ENCODE peak calls at places on chromosomes 6 and 20, in ten cellular contexts. One of them, this sample, is unnamed.
A peak's percentile ranks its signal among the peaks of the same experiment; 100 is the strongest.

GRCh38 chr6:19599813-19600464 is 237.2 kb upstream of the ID4 start:
- DNase-seq in AG09309: no peak
- DNase-seq in keratinocyte: no peak
- DNase-seq in colonic mucosa: no peak
- DNase-seq in stomach: no peak
- DNase-seq in breast epithelium: no peak
- DNase-seq in left lung: no peak
- DNase-seq in psoas muscle: no peak
- DNase-seq in tibial artery: no peak
- DNase-seq in hepatocyte: no peak
- DNase-seq in this sample: no peak

GRCh38 chr20:41632896-41633295 is 14.7 kb upstream of the CHD6 start:
- DNase-seq in psoas muscle: no peak
- DNase-seq in left lung: no peak
- DNase-seq in stomach: no peak
- DNase-seq in AG09309: no peak
- DNase-seq in breast epithelium: no peak
- DNase-seq in hepatocyte: no peak
- DNase-seq in colonic mucosa: no peak
- DNase-seq in tibial artery: no peak
- DNase-seq in keratinocyte: peak; percentile 62
- DNase-seq in this sample: no peak

GRCh38 chr20:41865938-41866337 is 247.8 kb upstream of the CHD6 start:
- DNase-seq in hepatocyte: no peak
- DNase-seq in keratinocyte: no peak
- DNase-seq in breast epithelium: no peak
- DNase-seq in stomach: no peak
- DNase-seq in tibial artery: no peak
- DNase-seq in colonic mucosa: no peak
- DNase-seq in AG09309: no peak
- DNase-seq in psoas muscle: no peak
- DNase-seq in left lung: no peak
- DNase-seq in this sample: no peak

GRCh38 chr6:116764961-116765841 is at the start of gene FAM162B:
- DNase-seq in breast epithelium: no peak
- DNase-seq in left lung: peak; percentile 34
- DNase-seq in keratinocyte: no peak
- DNase-seq in psoas muscle: peak; percentile 48
- DNase-seq in hepatocyte: peak; percentile 46
- DNase-seq in AG09309: no peak
- DNase-seq in tibial artery: no peak
- DNase-seq in stomach: no peak
- DNase-seq in colonic mucosa: peak; percentile 28
- DNase-seq in this sample: no peak

GRCh38 chr20:48673485-48673884 is 154.3 kb downstream of the PREX1 start:
- DNase-seq in colonic mucosa: no peak
- DNase-seq in psoas muscle: no peak
- DNase-seq in AG09309: no peak
- DNase-seq in hepatocyte: no peak
- DNase-seq in keratinocyte: no peak
- DNase-seq in tibial artery: no peak
- DNase-seq in left lung: no peak
- DNase-seq in breast epithelium: no peak
- DNase-seq in stomach: no peak
- DNase-seq in this sample: no peak

GRCh38 chr6:49923826-49924225 is 40.1 kb downstream of the DEFB114 start:
- DNase-seq in tibial artery: no peak
- DNase-seq in stomach: no peak
- DNase-seq in psoas muscle: no peak
- DNase-seq in breast epithelium: no peak
- DNase-seq in hepatocyte: no peak
- DNase-seq in colonic mucosa: no peak
- DNase-seq in keratinocyte: no peak
- DNase-seq in left lung: no peak
- DNase-seq in AG09309: no peak
- DNase-seq in this sample: no peak

GRCh38 chr6:164150221-164150620 is 735.7 kb downstream of the QKI start:
- DNase-seq in breast epithelium: no peak
- DNase-seq in colonic mucosa: no peak
- DNase-seq in tibial artery: no peak
- DNase-seq in hepatocyte: no peak
- DNase-seq in keratinocyte: no peak
- DNase-seq in left lung: no peak
- DNase-seq in AG09309: no peak
- DNase-seq in stomach: no peak
- DNase-seq in psoas muscle: no peak
- DNase-seq in this sample: no peak

GRCh38 chr20:57090590-57091560 is 175.6 kb downstream of the BMP7 start:
- DNase-seq in tibial artery: no peak
- DNase-seq in colonic mucosa: no peak
- DNase-seq in breast epithelium: no peak
- DNase-seq in left lung: no peak
- DNase-seq in AG09309: no peak
- DNase-seq in keratinocyte: no peak
- DNase-seq in stomach: no peak
- DNase-seq in hepatocyte: no peak
- DNase-seq in psoas muscle: no peak
- DNase-seq in this sample: no peak

GRCh38 chr6:146337376-146337775 is 206.3 kb upstream of the RAB32 start:
- DNase-seq in breast epithelium: no peak
- DNase-seq in psoas muscle: no peak
- DNase-seq in keratinocyte: no peak
- DNase-seq in colonic mucosa: no peak
- DNase-seq in left lung: no peak
- DNase-seq in stomach: no peak
- DNase-seq in tibial artery: no peak
- DNase-seq in AG09309: no peak
- DNase-seq in hepatocyte: no peak
- DNase-seq in this sample: no peak

GRCh38 chr6:25017932-25018581 is 82.3 kb upstream of the RIPOR2 start:
- DNase-seq in breast epithelium: peak; percentile 46
- DNase-seq in stomach: peak; percentile 86
- DNase-seq in left lung: peak; percentile 79
- DNase-seq in AG09309: no peak
- DNase-seq in hepatocyte: peak; percentile 75
- DNase-seq in colonic mucosa: peak; percentile 48
- DNase-seq in keratinocyte: peak; percentile 71
- DNase-seq in tibial artery: no peak
- DNase-seq in psoas muscle: peak; percentile 51
- DNase-seq in this sample: peak; percentile 76

GRCh38 chr20:44235702-44236101 is 11.4 kb upstream of the GDAP1L1 start:
- DNase-seq in AG09309: no peak
- DNase-seq in breast epithelium: no peak
- DNase-seq in keratinocyte: no peak
- DNase-seq in colonic mucosa: no peak
- DNase-seq in stomach: no peak
- DNase-seq in tibial artery: no peak
- DNase-seq in left lung: no peak
- DNase-seq in hepatocyte: no peak
- DNase-seq in psoas muscle: no peak
- DNase-seq in this sample: no peak

DNA sequence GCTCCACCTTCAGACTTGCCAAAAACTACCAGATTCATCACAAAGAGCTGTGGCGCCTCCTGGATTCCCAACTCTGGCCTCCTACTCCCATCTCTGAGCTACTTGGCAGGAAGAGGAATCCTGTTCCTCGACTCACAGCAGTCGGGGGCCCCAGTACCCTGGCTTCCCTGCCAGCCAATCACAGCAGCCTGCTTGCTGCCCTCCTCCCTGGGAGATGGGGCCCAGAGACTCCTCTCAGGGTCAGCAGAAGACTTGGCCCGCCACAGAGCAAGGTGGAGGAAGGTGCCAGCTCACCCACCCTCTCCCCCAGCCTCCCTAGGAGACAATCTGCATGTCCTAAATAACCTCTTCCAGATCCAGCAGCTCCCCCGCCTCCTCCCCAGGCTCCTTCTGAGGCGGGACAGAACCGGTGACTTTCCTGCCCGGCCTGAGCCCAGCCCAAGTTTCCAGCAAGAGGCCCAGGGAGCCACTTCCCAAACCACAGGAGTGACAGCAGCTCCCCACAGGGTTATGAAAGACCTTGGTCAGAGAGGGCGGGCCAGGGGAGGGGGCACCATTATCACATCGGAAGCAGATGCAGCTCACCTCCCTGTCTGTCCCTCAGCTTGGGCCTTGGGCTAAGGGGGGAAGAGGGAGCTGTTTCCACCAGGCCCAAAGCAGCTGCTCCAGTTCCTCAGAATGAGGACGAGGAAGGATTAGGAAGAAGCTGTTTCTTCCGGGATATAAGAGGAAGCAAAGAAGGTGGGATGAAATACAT is 2.3 kb downstream of the CCND3 start:
- DNase-seq in hepatocyte: peak; percentile 63
- DNase-seq in AG09309: no peak
- DNase-seq in left lung: peak; percentile 78
- DNase-seq in psoas muscle: peak; percentile 52
- DNase-seq in keratinocyte: no peak
- DNase-seq in breast epithelium: no peak
- DNase-seq in colonic mucosa: no peak
- DNase-seq in stomach: peak; percentile 30
- DNase-seq in tibial artery: no peak
- DNase-seq in this sample: no peak
- H3K4me3 ChIP-seq in hepatocyte: peak overlapping the region; percentile 57
- H3K4me3 ChIP-seq in AG09309: peak overlapping the region; percentile 9
- H3K4me3 ChIP-seq in left lung: no peak overlapping the region
- H3K4me3 ChIP-seq in psoas muscle: peak overlapping the region; percentile 97
- H3K4me3 ChIP-seq in keratinocyte: peak overlapping the region; percentile 88
- H3K4me3 ChIP-seq in breast epithelium: no peak overlapping the region
- H3K4me3 ChIP-seq in colonic mucosa: peak overlapping the region; percentile 76
- H3K4me3 ChIP-seq in stomach: peak overlapping the region; percentile 21
- H3K4me3 ChIP-seq in tibial artery: no peak overlapping the region
- H3K4me3 ChIP-seq in this sample: no peak overlapping the region

DNA sequence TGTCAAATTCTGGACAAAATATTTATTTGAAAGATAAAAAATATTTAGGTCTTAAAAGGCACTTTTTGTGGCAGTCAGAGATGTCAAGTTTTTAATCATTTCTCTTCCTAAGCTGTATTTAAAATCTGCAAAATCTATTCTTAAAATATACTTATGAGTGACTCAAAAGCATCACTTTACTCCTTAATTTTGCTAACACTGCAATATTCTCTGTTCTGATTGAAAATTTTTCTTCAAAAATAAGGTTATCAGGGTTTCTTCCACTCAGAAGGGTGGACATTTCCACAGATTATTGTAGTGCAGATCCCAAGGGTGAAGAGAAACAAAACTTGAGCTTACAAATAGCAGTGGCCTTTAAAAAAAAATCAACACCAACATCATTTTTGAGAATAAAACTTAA is 27.5 kb downstream of the PLEKHG1 start:
- DNase-seq in left lung: no peak
- DNase-seq in AG09309: no peak
- DNase-seq in tibial artery: no peak
- DNase-seq in breast epithelium: no peak
- DNase-seq in stomach: no peak
- DNase-seq in colonic mucosa: no peak
- DNase-seq in psoas muscle: no peak
- DNase-seq in hepatocyte: no peak
- DNase-seq in keratinocyte: no peak
- DNase-seq in this sample: no peak
- H3K4me3 ChIP-seq in left lung: no peak overlapping the region
- H3K4me3 ChIP-seq in AG09309: no peak overlapping the region
- H3K4me3 ChIP-seq in tibial artery: no peak overlapping the region
- H3K4me3 ChIP-seq in breast epithelium: no peak overlapping the region
- H3K4me3 ChIP-seq in stomach: no peak overlapping the region
- H3K4me3 ChIP-seq in colonic mucosa: no peak overlapping the region
- H3K4me3 ChIP-seq in psoas muscle: no peak overlapping the region
- H3K4me3 ChIP-seq in hepatocyte: no peak overlapping the region
- H3K4me3 ChIP-seq in keratinocyte: no peak overlapping the region
- H3K4me3 ChIP-seq in this sample: no peak overlapping the region

DNA sequence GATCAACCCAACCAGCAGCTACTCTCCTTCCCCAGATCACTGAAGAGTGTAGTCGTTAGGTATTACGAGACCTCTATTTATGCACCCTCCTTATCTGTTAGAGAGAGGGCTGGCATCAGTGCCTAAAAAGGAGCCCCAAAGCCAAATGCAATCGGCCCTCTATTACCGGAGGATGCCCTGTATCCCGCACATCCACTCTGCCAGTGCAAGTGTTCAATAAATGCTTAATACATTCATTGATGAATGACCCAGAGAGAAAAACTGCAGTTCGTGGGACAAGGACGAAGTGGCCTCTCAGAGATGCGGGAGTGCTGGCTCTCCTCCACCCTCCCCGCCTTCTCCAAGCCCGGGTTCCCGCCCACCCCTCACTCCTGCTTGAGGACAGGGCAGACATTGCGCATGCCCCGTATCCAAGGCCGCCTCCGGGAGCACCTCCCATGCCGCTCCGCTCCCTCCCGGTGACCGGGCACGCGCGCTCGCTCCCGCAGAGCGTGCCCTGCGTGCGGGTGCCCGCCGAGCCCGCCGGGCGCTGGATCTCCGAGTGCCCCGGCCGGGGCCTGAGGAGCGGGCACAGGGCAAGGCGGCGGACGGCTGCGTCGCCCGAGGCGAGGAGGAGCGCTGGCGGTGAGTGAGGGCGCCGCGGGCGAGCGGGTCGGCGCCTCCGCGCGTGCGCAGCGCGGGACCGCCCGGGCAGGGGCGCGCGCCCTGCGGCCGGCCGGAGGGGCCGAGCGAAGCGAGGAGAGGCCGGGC is 27.2 kb upstream of the BTBD3 start:
- DNase-seq in hepatocyte: peak; percentile 96
- DNase-seq in breast epithelium: peak; percentile 74
- DNase-seq in keratinocyte: no peak
- DNase-seq in AG09309: peak; percentile 47
- DNase-seq in tibial artery: peak; percentile 90
- DNase-seq in left lung: peak; percentile 93
- DNase-seq in psoas muscle: peak; percentile 91
- DNase-seq in stomach: peak; percentile 91
- DNase-seq in colonic mucosa: peak; percentile 90
- DNase-seq in this sample: peak; percentile 76
- H3K4me3 ChIP-seq in hepatocyte: peak overlapping the region; percentile 87
- H3K4me3 ChIP-seq in breast epithelium: peak overlapping the region; percentile 72
- H3K4me3 ChIP-seq in keratinocyte: peak overlapping the region; percentile 89
- H3K4me3 ChIP-seq in AG09309: peak overlapping the region; percentile 60
- H3K4me3 ChIP-seq in tibial artery: peak overlapping the region; percentile 90
- H3K4me3 ChIP-seq in left lung: peak overlapping the region; percentile 61
- H3K4me3 ChIP-seq in psoas muscle: peak overlapping the region; percentile 82
- H3K4me3 ChIP-seq in stomach: peak overlapping the region; percentile 82
- H3K4me3 ChIP-seq in colonic mucosa: peak overlapping the region; percentile 65
- H3K4me3 ChIP-seq in this sample: peak overlapping the region; percentile 92

DNA sequence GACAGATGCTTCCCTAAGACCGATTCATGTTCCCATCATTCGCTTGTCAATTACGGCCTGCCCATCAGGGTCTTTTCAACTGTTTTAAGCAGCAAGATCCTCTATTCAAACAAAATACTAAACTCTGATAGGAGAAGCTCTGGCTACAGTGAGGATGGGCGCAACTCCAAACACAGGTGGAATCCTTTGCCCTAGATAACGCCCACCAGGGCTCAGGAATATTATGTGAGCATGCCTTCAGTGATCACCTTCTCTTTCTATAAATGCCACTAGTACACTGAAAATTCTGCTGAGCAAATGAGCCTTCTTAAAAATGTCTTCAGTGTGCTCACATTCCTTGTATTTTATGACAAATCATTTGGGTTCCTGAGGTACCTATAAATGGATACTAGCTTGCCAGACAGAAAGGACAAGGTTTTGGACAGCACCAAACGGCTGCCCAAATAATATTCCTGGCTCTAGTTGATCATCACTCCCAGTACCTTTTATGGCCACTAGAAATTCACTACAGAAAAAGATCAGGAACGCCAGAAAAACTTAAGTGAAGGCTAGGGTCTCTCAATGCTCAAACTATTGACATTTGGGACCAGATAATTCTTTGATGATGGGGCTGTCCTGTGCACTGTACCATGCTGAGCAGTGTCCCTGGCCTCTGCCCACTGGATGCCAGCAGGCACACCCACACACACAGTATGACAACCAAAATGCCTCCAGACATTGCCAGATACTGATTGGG is 13.1 kb downstream of the ZNF217 start:
- DNase-seq in colonic mucosa: no peak
- DNase-seq in left lung: peak; percentile 10
- DNase-seq in keratinocyte: no peak
- DNase-seq in breast epithelium: no peak
- DNase-seq in tibial artery: no peak
- DNase-seq in psoas muscle: no peak
- DNase-seq in AG09309: no peak
- DNase-seq in stomach: peak; percentile 19
- DNase-seq in hepatocyte: no peak
- DNase-seq in this sample: no peak
- H3K4me3 ChIP-seq in colonic mucosa: peak overlapping the region; percentile 21
- H3K4me3 ChIP-seq in left lung: no peak overlapping the region
- H3K4me3 ChIP-seq in keratinocyte: no peak overlapping the region
- H3K4me3 ChIP-seq in breast epithelium: no peak overlapping the region
- H3K4me3 ChIP-seq in tibial artery: no peak overlapping the region
- H3K4me3 ChIP-seq in psoas muscle: no peak overlapping the region
- H3K4me3 ChIP-seq in AG09309: no peak overlapping the region
- H3K4me3 ChIP-seq in stomach: peak overlapping the region; percentile 34
- H3K4me3 ChIP-seq in hepatocyte: no peak overlapping the region
- H3K4me3 ChIP-seq in this sample: no peak overlapping the region